ENCODE peak calls at places on chromosomes 5 and 9, in seven cellular contexts. F, V, H, W, R, T and M are unnamed samples.

GRCh38 chr5:138626333-138626944 is 51.2 kb upstream of the HSPA9 start:
- DNase-seq in F (no peak), V (no peak), R (no peak), W (no peak), H (no peak), T (no peak), M (no peak)

GRCh38 chr5:172544371-172545120 is 90.2 kb upstream of the SH3PXD2B start:
- DNase-seq in V (no peak), R (no peak), W (no peak), F (no peak), H (no peak), T (no peak), M (peak; percentile 23)

GRCh38 chr9:135077497-135078200 is 9.8 kb upstream of the OLFM1 start:
- DNase-seq in F (no peak), H (peak; percentile 71), V (no peak), T (no peak), W (no peak), R (no peak), M (peak; percentile 26)

GRCh38 chr5:157271740-157272271 is 5.9 kb downstream of the CYFIP2 start:
- DNase-seq in H (no peak), W (no peak), F (no peak), T (no peak), V (peak; percentile 86), R (peak; percentile 73), M (no peak)

GRCh38 chr5:138725153-138725884 is 27.9 kb upstream of the CTNNA1 start:
- DNase-seq in T (peak; percentile 36), F (peak; percentile 97), W (peak; percentile 51), R (no peak), H (peak; percentile 37), V (no peak), M (peak; percentile 43)

GRCh38 chr5:152532714-152533113 is 127.6 kb upstream of the NMUR2 start:
- DNase-seq in R (no peak), F (peak; percentile 47), V (no peak), W (no peak), H (peak; percentile 63), T (peak; percentile 1), M (no peak)

GRCh38 chr9:77569335-77569734 is 78.8 kb downstream of the GNA14 start:
- DNase-seq in F (no peak), W (no peak), R (no peak), H (no peak), T (no peak), V (no peak), M (no peak)

GRCh38 chr5:175743676-175744210 is 85.9 kb downstream of the HRH2 start:
- DNase-seq in T (no peak), F (peak; percentile 18), H (peak; percentile 43), R (no peak), W (no peak), V (no peak), M (no peak)

GRCh38 chr5:171309526-171310333 is 682 bp downstream of the TLX3 start:
- DNase-seq in T (no peak), H (no peak), R (no peak), W (no peak), F (no peak), V (no peak), M (no peak)

GRCh38 chr5:62343428-62343827 is 37.4 kb downstream of the KIF2A start:
- DNase-seq in R (no peak), V (no peak), W (no peak), T (no peak), F (peak; percentile 50), H (no peak), M (peak; percentile 45)

GRCh38 chr5:179263391-179264052 is 81.7 kb downstream of the ADAMTS2 start:
- DNase-seq in H (no peak), R (no peak), T (no peak), W (no peak), F (no peak), V (no peak), M (no peak)

GRCh38 chr5:128290152-128290858 is 206.7 kb downstream of the SLC12A2 start:
- DNase-seq in R (no peak), W (no peak), F (peak; percentile 67), V (no peak), H (no peak), T (no peak), M (peak; percentile 36)

GRCh38 chr9:99748251-99748650 is 73.4 kb upstream of the NR4A3 start:
- DNase-seq in V (no peak), F (peak; percentile 38), W (no peak), T (no peak), H (no peak), R (no peak), M (no peak)

GRCh38 chr5:32326216-32326772 is 13.6 kb upstream of the MTMR12 start:
- DNase-seq in T (no peak), V (no peak), W (no peak), R (no peak), H (peak; percentile 59), F (no peak), M (peak; percentile 32)